ENCODE peak calls at places on chromosomes 1 and 21, in ten cellular contexts. W is ELR; E is fibroblast of pulmonary artery; S is heart right ventricle; X is endothelial cell; N is HFFc6; P is RWPE1; I is stromal cell of bone marrow; T is heart left ventricle; F is stimulated activated effector memory CD8-positive, alpha-beta T cell treated with anti-CD3 and anti-CD28 coated beads, Interleukin-12 subunit alpha, Interleukin-12 subunit beta, amount 100 ng/mL, for 72 hours. Z is an unnamed sample.

GRCh38 chr1:211520641-211521040 is 28.7 kb upstream of the RD3 start:
- DNase-seq in X (no peak), P (no peak), I (no peak), F (no peak), W (no peak), E (no peak), T (no peak), S (no peak), N (peak), Z (no peak)

GRCh38 chr1:120178799-120179419 is 2.6 kb upstream of the SEC22B start:
- DNase-seq in S (no peak), T (no peak), E (peak), I (peak), P (no peak), X (no peak), N (peak), W (peak), F (no peak), Z (no peak)

GRCh38 chr1:184970691-184971161 is 3.6 kb downstream of the NIBAN1 start:
- DNase-seq in P (no peak), F (no peak), N (peak), W (peak), I (no peak), S (no peak), E (peak), X (no peak), T (no peak), Z (peak)

GRCh38 chr1:16613185-16614147 is at the start of gene NBPF1:
- DNase-seq in N (peak), E (peak), W (peak), I (peak), F (peak), T (peak), S (peak), P (peak), X (peak), Z (peak)

GRCh38 chr1:109267743-109268300 is 15.1 kb downstream of the PSRC1 start:
- DNase-seq in P (no peak), E (no peak), F (no peak), X (no peak), S (no peak), I (no peak), W (no peak), N (no peak), T (no peak), Z (no peak)

GRCh38 chr1:107963009-107963408 is 2.0 kb downstream of the VAV3 start:
- DNase-seq in I (no peak), E (no peak), P (no peak), X (no peak), N (no peak), F (no peak), T (no peak), S (no peak), W (no peak), Z (no peak)

GRCh38 chr21:32253215-32253641 is 25.6 kb downstream of the MIS18A start:
- DNase-seq in P (no peak), S (peak), N (peak), F (no peak), X (no peak), T (peak), I (no peak), E (peak), W (no peak), Z (no peak)

GRCh38 chr1:30912203-30912602 is 3.6 kb upstream of the SDC3 start:
- DNase-seq in P (no peak), I (no peak), S (no peak), X (no peak), F (no peak), N (no peak), W (no peak), E (no peak), T (no peak), Z (no peak)

GRCh38 chr1:184160942-184161698 is 109.6 kb downstream of the TSEN15 start:
- DNase-seq in X (no peak), S (no peak), T (no peak), E (peak), N (peak), P (no peak), I (peak), W (peak), F (no peak), Z (peak)

GRCh38 chr1:196136396-196136795 is 471.8 kb downstream of the KCNT2 start:
- DNase-seq in F (no peak), W (no peak), I (no peak), E (no peak), N (no peak), S (no peak), X (no peak), P (peak), T (no peak), Z (no peak)

GRCh38 chr1:103371234-103371633 is 154.3 kb upstream of the RNPC3 start:
- DNase-seq in N (peak), F (no peak), E (peak), P (no peak), I (peak), S (no peak), T (no peak), X (no peak), W (peak), Z (no peak)

GRCh38 chr1:110148961-110149360 is 1.3 kb upstream of the SLC6A17 start:
- DNase-seq in S (no peak), P (no peak), W (peak), T (no peak), I (no peak), E (peak), F (no peak), X (no peak), N (peak), Z (peak)

GRCh38 chr1:155196893-155197638 is 10.6 kb downstream of the THBS3 start:
- DNase-seq in S (no peak), N (no peak), X (no peak), F (no peak), P (no peak), W (no peak), E (no peak), I (no peak), T (peak), Z (no peak)

GRCh38 chr1:175597206-175597605 is 146.2 kb downstream of the TNR start:
- DNase-seq in F (no peak), N (no peak), T (no peak), W (no peak), P (no peak), I (no peak), S (no peak), E (peak), X (no peak), Z (no peak)

GRCh38 chr1:61585714-61586113 is 139.2 kb downstream of the TM2D1 start:
- DNase-seq in S (no peak), N (no peak), W (no peak), X (no peak), I (no peak), P (peak), E (no peak), T (no peak), F (no peak), Z (peak)

GRCh38 chr1:164591858-164592257 is 32.9 kb downstream of the PBX1 start:
- DNase-seq in P (peak), E (peak), S (no peak), T (no peak), W (peak), X (no peak), F (no peak), N (peak), I (no peak), Z (no peak)

GRCh38 chr1:39102537-39103320 is 76.6 kb downstream of the NDUFS5 start:
- DNase-seq in N (peak), I (peak), X (no peak), P (peak), F (no peak), T (no peak), S (no peak), E (peak), W (peak), Z (peak)

GRCh38 chr1:42322577-42322976 is 12.5 kb downstream of the FOXJ3 start:
- DNase-seq in N (no peak), P (no peak), E (peak), X (no peak), F (no peak), W (peak), I (no peak), S (no peak), T (no peak), Z (peak)

Z was measured in mammary epithelial cell.